ENCODE peak calls at places on chromosomes 11 and 22, in nine cellular contexts. L is K562, Z is HCT116, P is GM12878, M is endothelial cell of umbilical vein, U is GM23248, V is DND-41, S is hepatocyte, A is fibroblast of lung. C is an unnamed sample.
A peak's percentile ranks its signal among the peaks of the same experiment; 100 is the strongest.

GRCh38 chr11:26439854-26440253 is 107.9 kb downstream of the ANO3 start:
- DNase-seq in L (no peak), Z (no peak), P (no peak), M (no peak), U (no peak), V (no peak), S (no peak), A (no peak), C (no peak)

GRCh38 chr11:3109921-3110706 is 52.9 kb upstream of the CARS1 start:
- DNase-seq in L (peak; percentile 80), Z (peak; percentile 37), P (no peak), M (peak; percentile 28), U (peak; percentile 60), V (peak; percentile 59), S (peak; percentile 42), A (no peak), C (peak; percentile 20)

GRCh38 chr11:69217276-69218105 is 61.8 kb downstream of the SMIM38 start:
- DNase-seq in L (no peak), Z (no peak), P (no peak), M (no peak), U (no peak), V (no peak), S (no peak), A (no peak), C (no peak)

GRCh38 chr22:49997221-49997599 is 15.4 kb downstream of the IL17REL start:
- DNase-seq in L (no peak), Z (no peak), P (no peak), M (no peak), U (no peak), V (no peak), S (peak; percentile 48), A (no peak), C (no peak)

GRCh38 chr11:22752908-22753310 is 76.7 kb downstream of the SVIP start:
- DNase-seq in L (peak; percentile 74), Z (no peak), P (no peak), M (no peak), U (no peak), V (no peak), S (no peak), A (no peak), C (no peak)

GRCh38 chr22:49849161-49850020 is 4.3 kb upstream of the ZBED4 start:
- DNase-seq in L (no peak), Z (no peak), P (no peak), M (no peak), U (no peak), V (no peak), S (no peak), A (no peak), C (no peak)

GRCh38 chr11:124467376-124468061 is 22.0 kb upstream of the OR8B8 start:
- DNase-seq in L (no peak), Z (no peak), P (no peak), M (no peak), U (no peak), V (no peak), S (no peak), A (peak; percentile 0), C (no peak)

GRCh38 chr11:30724274-30724673 is 138.1 kb upstream of the MPPED2 start:
- DNase-seq in L (no peak), Z (no peak), P (no peak), M (no peak), U (no peak), V (no peak), S (no peak), A (no peak), C (no peak)

GRCh38 chr11:57646756-57647303 is 2.9 kb downstream of the YPEL4 start:
- DNase-seq in L (no peak), Z (no peak), P (no peak), M (no peak), U (no peak), V (no peak), S (peak; percentile 34), A (no peak), C (no peak)

GRCh38 chr11:57649826-57650738 is at the start of gene YPEL4:
- DNase-seq in L (peak; percentile 78), Z (no peak), P (no peak), M (peak; percentile 67), U (peak; percentile 88), V (peak; percentile 63), S (peak; percentile 83), A (peak; percentile 78), C (peak; percentile 21)

GRCh38 chr11:57648791-57649735 is 649 bp downstream of the YPEL4 start:
- DNase-seq in L (no peak), Z (no peak), P (no peak), M (no peak), U (peak; percentile 68), V (peak; percentile 59), S (peak; percentile 40), A (peak; percentile 28), C (peak; percentile 48)

GRCh38 chr11:57647368-57647767 is 2.3 kb downstream of the YPEL4 start:
- DNase-seq in L (no peak), Z (no peak), P (no peak), M (no peak), U (peak; percentile 41), V (no peak), S (no peak), A (no peak), C (no peak)

GRCh38 chr11:57647960-57648776 is 1.5 kb downstream of the YPEL4 start:
- DNase-seq in L (peak; percentile 92), Z (no peak), P (no peak), M (no peak), U (peak; percentile 60), V (no peak), S (peak; percentile 43), A (no peak), C (no peak)
- H4K20me1 ChIP-seq in L (no peaks in the 10 kb centered on the region), Z (no peaks in the 10 kb centered on the region), P (no peaks in the 10 kb centered on the region), M (no peaks in the 10 kb centered on the region), U (no peaks in the 10 kb centered on the region), V (no peaks in the 10 kb centered on the region), S (no peaks in the 10 kb centered on the region), A (no peaks in the 10 kb centered on the region), C (no peaks in the 10 kb centered on the region)

GRCh38 chr22:46792841-46793261 is 30.4 kb downstream of the TBC1D22A start:
- DNase-seq in L (no peak), Z (no peak), P (no peak), M (no peak), U (no peak), V (no peak), S (no peak), A (no peak), C (no peak)

GRCh38 chr22:46793497-46793896 is 31.0 kb downstream of the TBC1D22A start:
- DNase-seq in L (no peak), Z (no peak), P (no peak), M (no peak), U (no peak), V (no peak), S (no peak), A (no peak), C (no peak)

GRCh38 chr22:46789992-46790391 is 27.5 kb downstream of the TBC1D22A start:
- DNase-seq in L (no peak), Z (no peak), P (no peak), M (no peak), U (no peak), V (no peak), S (no peak), A (peak; percentile 29), C (no peak)

GRCh38 chr22:46792061-46792796 is 29.8 kb downstream of the TBC1D22A start:
- DNase-seq in L (no peak), Z (no peak), P (no peak), M (peak; percentile 78), U (no peak), V (no peak), S (no peak), A (no peak), C (no peak)

GRCh38 chr22:46791201-46791731 is 28.8 kb downstream of the TBC1D22A start:
- DNase-seq in L (peak; percentile 11), Z (no peak), P (no peak), M (peak; percentile 42), U (peak; percentile 80), V (peak; percentile 86), S (no peak), A (peak; percentile 72), C (no peak)
- H4K20me1 ChIP-seq in L (no peaks in the 10 kb centered on the region), Z (no peaks in the 10 kb centered on the region), P (peaks cover 3% of the 10 kb centered on the region), M (no peaks in the 10 kb centered on the region), U (no peaks in the 10 kb centered on the region), V (no peaks in the 10 kb centered on the region), S (peaks cover 7% of the 10 kb centered on the region), A (no peaks in the 10 kb centered on the region), C (no peaks in the 10 kb centered on the region)

GRCh38 chr11:116043857-116044256 is 539.6 kb upstream of the CADM1 start:
- DNase-seq in L (no peak), Z (no peak), P (no peak), M (no peak), U (no peak), V (no peak), S (no peak), A (no peak), C (no peak)

GRCh38 chr11:116044520-116044919 is 540.3 kb upstream of the CADM1 start:
- DNase-seq in L (no peak), Z (no peak), P (no peak), M (no peak), U (no peak), V (no peak), S (no peak), A (no peak), C (no peak)

GRCh38 chr11:116042125-116042524 is 537.9 kb upstream of the CADM1 start:
- DNase-seq in L (no peak), Z (no peak), P (no peak), M (no peak), U (no peak), V (no peak), S (no peak), A (no peak), C (no peak)

GRCh38 chr11:116046127-116046526 is 541.9 kb upstream of the CADM1 start:
- DNase-seq in L (no peak), Z (no peak), P (no peak), M (no peak), U (no peak), V (no peak), S (no peak), A (no peak), C (no peak)

GRCh38 chr11:116044946-116045345 is 540.7 kb upstream of the CADM1 start:
- DNase-seq in L (no peak), Z (no peak), P (no peak), M (no peak), U (no peak), V (no peak), S (no peak), A (no peak), C (no peak)
- H4K20me1 ChIP-seq in L (no peaks in the 10 kb centered on the region), Z (no peaks in the 10 kb centered on the region), P (no peaks in the 10 kb centered on the region), M (no peaks in the 10 kb centered on the region), U (no peaks in the 10 kb centered on the region), V (no peaks in the 10 kb centered on the region), S (no peaks in the 10 kb centered on the region), A (no peaks in the 10 kb centered on the region), C (no peaks in the 10 kb centered on the region)

GRCh38 chr22:39467390-39467901 is 10.6 kb downstream of the MGAT3 start:
- DNase-seq in L (no peak), Z (no peak), P (no peak), M (no peak), U (no peak), V (no peak), S (no peak), A (no peak), C (no peak)

GRCh38 chr22:39463931-39464390 is 7.1 kb downstream of the MGAT3 start:
- DNase-seq in L (no peak), Z (no peak), P (no peak), M (no peak), U (peak; percentile 70), V (no peak), S (no peak), A (no peak), C (no peak)

GRCh38 chr22:39469326-39469680 is 12.5 kb downstream of the MGAT3 start:
- DNase-seq in L (no peak), Z (no peak), P (no peak), M (no peak), U (no peak), V (no peak), S (no peak), A (no peak), C (no peak)

GRCh38 chr22:39468487-39469325 is 11.9 kb downstream of the MGAT3 start:
- DNase-seq in L (no peak), Z (no peak), P (no peak), M (no peak), U (no peak), V (no peak), S (peak; percentile 53), A (no peak), C (no peak)

GRCh38 chr22:39466228-39467006 is 9.6 kb downstream of the MGAT3 start:
- DNase-seq in L (peak; percentile 58), Z (no peak), P (no peak), M (no peak), U (no peak), V (no peak), S (no peak), A (no peak), C (no peak)
- H4K20me1 ChIP-seq in L (no peaks in the 10 kb centered on the region), Z (no peaks in the 10 kb centered on the region), P (no peaks in the 10 kb centered on the region), M (no peaks in the 10 kb centered on the region), U (no peaks in the 10 kb centered on the region), V (no peaks in the 10 kb centered on the region), S (no peaks in the 10 kb centered on the region), A (no peaks in the 10 kb centered on the region), C (no peaks in the 10 kb centered on the region)

C was measured in OCI-LY7.